ENCODE peak calls at places on chromosomes 7 and 10, in five cellular contexts. A is IMR-90, K is lower lobe of right lung, F is H1, I is OCI-LY7. R is an unnamed sample.
A peak's percentile ranks its signal among the peaks of the same experiment; 100 is the strongest.

GRCh38 chr10:74282151-74282852 is 131.3 kb downstream of the ADK start:
- DNase-seq in F (no peak), K (no peak), A (peak; percentile 69), I (no peak), R (peak; percentile 40)

GRCh38 chr7:129781128-129781855 is 169.8 kb downstream of the NRF1 start:
- DNase-seq in A (no peak), I (peak; percentile 11), K (no peak), F (no peak), R (peak; percentile 48)

GRCh38 chr10:89250814-89251416 is 660 bp downstream of the LIPA start:
- DNase-seq in K (no peak), F (no peak), I (no peak), A (no peak), R (peak; percentile 19)

GRCh38 chr10:4162571-4163286 is 377.7 kb upstream of the KLF6 start:
- DNase-seq in F (no peak), K (no peak), A (no peak), I (no peak), R (no peak)

GRCh38 chr10:46555713-46556514 is 544 bp downstream of the GPRIN2 start:
- DNase-seq in K (peak; percentile 73), A (no peak), F (peak; percentile 69), I (no peak), R (no peak)

GRCh38 chr10:114087255-114087654 is 43.6 kb downstream of the ADRB1 start:
- DNase-seq in A (no peak), K (no peak), F (no peak), I (no peak), R (no peak)

GRCh38 chr10:69010151-69010640 is 21.6 kb downstream of the KIFBP start:
- DNase-seq in I (no peak), A (peak; percentile 26), K (no peak), F (no peak), R (no peak)

GRCh38 chr7:50226139-50226538 is 78.4 kb upstream of the IKZF1 start:
- DNase-seq in K (no peak), A (no peak), I (no peak), F (no peak), R (no peak)

GRCh38 chr10:2023687-2024086 is 286.4 kb upstream of the ADARB2 start:
- DNase-seq in K (no peak), F (no peak), A (no peak), I (no peak), R (no peak)

GRCh38 chr7:29194594-29195417 is at the start of gene CHN2:
- DNase-seq in F (no peak), K (peak; percentile 76), I (no peak), A (no peak), R (peak; percentile 83)

GRCh38 chr7:128911441-128912031 is 1.0 kb upstream of the KCP start:
- DNase-seq in A (no peak), I (no peak), F (no peak), K (no peak), R (no peak)

GRCh38 chr7:22147113-22147512 is 201.4 kb upstream of the CDCA7L start:
- DNase-seq in A (no peak), I (no peak), K (no peak), F (no peak), R (peak; percentile 84)

GRCh38 chr10:23344251-23344841 is at the start of gene C10orf67:
- DNase-seq in I (no peak), K (peak; percentile 59), A (peak; percentile 39), F (peak; percentile 17), R (peak; percentile 81)

GRCh38 chr7:143239822-143240221 is 18.0 kb downstream of the TAS2R40 start:
- DNase-seq in K (no peak), F (no peak), I (no peak), A (peak; percentile 19), R (no peak)

GRCh38 chr10:103790580-103790979 is 64.8 kb downstream of the SH3PXD2A start:
- DNase-seq in I (no peak), K (no peak), A (no peak), F (no peak), R (no peak)

GRCh38 chr7:112359086-112359485 is 91.2 kb upstream of the IFRD1 start:
- DNase-seq in A (no peak), I (no peak), F (no peak), K (no peak), R (no peak)

GRCh38 chr10:102582181-102582580 is 62.1 kb upstream of the TRIM8 start:
- DNase-seq in K (no peak), I (no peak), F (no peak), A (no peak), R (no peak)

GRCh38 chr10:102578782-102579181 is 65.5 kb upstream of the TRIM8 start:
- DNase-seq in A (no peak), I (no peak), K (no peak), F (no peak), R (no peak)

GRCh38 chr10:102581401-102581800 is 62.9 kb upstream of the TRIM8 start:
- DNase-seq in K (no peak), I (no peak), A (no peak), F (no peak), R (no peak)

GRCh38 chr10:102579206-102579790 is 65.0 kb upstream of the TRIM8 start:
- DNase-seq in A (peak; percentile 25), F (no peak), I (no peak), K (no peak), R (peak; percentile 54)

GRCh38 chr10:102580230-102580629 is 64.0 kb upstream of the TRIM8 start:
- DNase-seq in F (no peak), A (peak; percentile 93), K (no peak), I (no peak), R (no peak)
- H3K4me1 ChIP-seq in F (peaks cover 7% of the 10 kb centered on the region), A (peaks cover 21% of the 10 kb centered on the region), K (peaks cover 47% of the 10 kb centered on the region), I (no peaks in the 10 kb centered on the region), R (peaks cover 18% of the 10 kb centered on the region)

GRCh38 chr10:119412831-119413737 is 129.4 kb downstream of the RGS10 start:
- DNase-seq in F (no peak), I (no peak), K (no peak), A (peak; percentile 72), R (no peak)

GRCh38 chr10:119413738-119414611 is 128.5 kb downstream of the RGS10 start:
- DNase-seq in K (no peak), I (no peak), F (no peak), A (peak; percentile 99), R (no peak)

GRCh38 chr10:119409906-119410305 is 132.6 kb downstream of the RGS10 start:
- DNase-seq in I (no peak), K (peak; percentile 55), A (peak; percentile 97), F (no peak), R (no peak)

GRCh38 chr10:119410361-119411116 is 132.0 kb downstream of the RGS10 start:
- DNase-seq in I (no peak), K (no peak), F (no peak), A (no peak), R (no peak)

DNA sequence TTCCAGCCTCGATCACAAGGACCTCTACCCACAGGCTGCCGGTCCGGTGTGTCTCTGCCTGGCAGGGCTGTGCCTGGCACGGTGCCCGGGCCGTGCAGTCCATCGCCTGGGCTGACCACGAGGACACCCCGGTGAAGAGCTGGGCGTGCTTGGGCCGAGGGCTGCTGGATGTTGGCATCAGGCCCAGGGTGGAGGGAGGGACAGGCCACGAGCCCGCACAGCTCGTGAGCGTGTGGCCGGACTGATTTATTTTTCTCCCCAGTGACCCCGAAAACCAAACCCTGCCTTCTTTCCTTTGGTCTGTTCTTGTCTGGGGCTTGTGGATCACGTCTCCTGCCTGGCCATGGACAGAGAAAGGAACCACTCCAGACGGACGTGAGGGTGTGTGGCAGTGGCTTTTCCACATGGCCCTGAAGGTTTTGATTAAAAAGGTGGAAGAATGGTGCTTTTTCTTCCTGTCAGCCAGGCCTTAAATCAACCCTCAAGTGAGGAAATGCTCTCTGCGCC is 130.2 kb downstream of the RGS10 start:
- DNase-seq in F (no peak), A (peak; percentile 55), I (no peak), K (peak; percentile 81), R (no peak)
- H3K4me1 ChIP-seq in F (peaks cover 4% of the 10 kb centered on the region), A (peaks cover 51% of the 10 kb centered on the region), I (peaks cover 4% of the 10 kb centered on the region), K (peaks cover 46% of the 10 kb centered on the region), R (peaks cover 4% of the 10 kb centered on the region)

GRCh38 chr7:83821866-83822265 is 172.9 kb upstream of the SEMA3E start:
- DNase-seq in F (no peak), K (no peak), A (no peak), I (no peak), R (no peak)

GRCh38 chr7:83819911-83820310 is 171.0 kb upstream of the SEMA3E start:
- DNase-seq in F (no peak), A (no peak), K (no peak), I (no peak), R (peak; percentile 12)

GRCh38 chr7:83827036-83827435 is 178.1 kb upstream of the SEMA3E start:
- DNase-seq in I (no peak), F (no peak), K (no peak), A (no peak), R (no peak)

GRCh38 chr7:83820641-83821040 is 171.7 kb upstream of the SEMA3E start:
- DNase-seq in F (no peak), A (no peak), K (no peak), I (no peak), R (no peak)

DNA sequence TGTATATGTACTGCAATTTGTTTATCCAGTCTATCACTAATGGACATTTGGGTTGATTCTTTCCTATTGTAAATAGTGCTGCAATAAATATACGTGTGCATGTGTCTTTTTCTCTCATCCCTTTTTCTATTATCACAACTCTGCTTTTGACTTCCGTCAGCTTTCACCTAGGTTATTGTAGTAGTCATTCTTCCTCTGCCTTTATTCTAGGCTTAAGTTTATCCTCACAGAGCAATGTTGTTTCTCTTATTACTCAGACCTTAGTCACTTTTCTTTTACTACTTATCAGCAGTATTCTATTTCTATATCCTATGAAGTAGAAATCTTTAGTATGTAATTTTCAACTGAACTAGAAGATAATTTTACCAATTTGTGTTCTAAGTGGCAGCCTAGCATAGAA is 175.3 kb upstream of the SEMA3E start:
- DNase-seq in A (peak; percentile 2), I (no peak), F (no peak), K (no peak), R (no peak)
- H3K4me1 ChIP-seq in A (no peaks in the 10 kb centered on the region), I (no peaks in the 10 kb centered on the region), F (no peaks in the 10 kb centered on the region), K (no peaks in the 10 kb centered on the region), R (no peaks in the 10 kb centered on the region)

GRCh38 chr7:139745330-139746143 is 32.3 kb downstream of the HIPK2 start:
- DNase-seq in A (no peak), I (no peak), K (no peak), F (no peak), R (peak; percentile 68)

GRCh38 chr7:139743267-139743966 is 34.4 kb downstream of the HIPK2 start:
- DNase-seq in K (no peak), I (no peak), A (no peak), F (no peak), R (no peak)

GRCh38 chr7:139746652-139747051 is 31.1 kb downstream of the HIPK2 start:
- DNase-seq in A (no peak), K (no peak), I (no peak), F (no peak), R (no peak)

GRCh38 chr7:139743967-139744767 is 33.6 kb downstream of the HIPK2 start:
- DNase-seq in K (no peak), F (no peak), A (peak; percentile 40), I (no peak), R (no peak)

GRCh38 chr7:139744768-139745250 is 33.0 kb downstream of the HIPK2 start:
- DNase-seq in K (no peak), F (no peak), I (no peak), A (no peak), R (no peak)
- H3K4me1 ChIP-seq in K (peaks cover 82% of the 10 kb centered on the region), F (peaks cover 10% of the 10 kb centered on the region), I (no peaks in the 10 kb centered on the region), A (peaks cover 46% of the 10 kb centered on the region), R (peaks cover 14% of the 10 kb centered on the region)

GRCh38 chr7:28126047-28127041 is 54.3 kb downstream of the JAZF1 start:
- DNase-seq in I (no peak), A (no peak), F (no peak), K (no peak), R (no peak)
- H3K4me1 ChIP-seq in I (peaks cover 6% of the 10 kb centered on the region), A (peaks cover 12% of the 10 kb centered on the region), F (peaks cover 12% of the 10 kb centered on the region), K (peaks cover 5% of the 10 kb centered on the region), R (no peaks in the 10 kb centered on the region)

R was measured in A673.